ENCODE peak calls at places on chromosomes 12 and 14, in ten cellular contexts. L is tibial nerve, E is K562, Y is lower leg skin, W is ovary, H is transverse colon, F is body of pancreas, C is NB4, M is uterus, O is right lobe of liver. Z is an unnamed sample.

GRCh38 chr14:93832665-93833064 is 44.4 kb upstream of the PRIMA1 start:
- DNase-seq in M (no peak), W (no peak), F (peak), C (no peak), Y (no peak), O (peak), H (no peak), E (no peak), L (no peak), Z (peak)

GRCh38 chr12:88328056-88328455 is 185.9 kb downstream of the TMTC3 start:
- DNase-seq in E (no peak), W (no peak), H (no peak), C (peak), O (no peak), Y (no peak), F (no peak), M (no peak), L (no peak), Z (no peak)

GRCh38 chr12:119206348-119207075 is 27.8 kb downstream of the HSPB8 start:
- DNase-seq in W (no peak), Y (no peak), L (no peak), M (no peak), H (no peak), E (no peak), C (no peak), O (no peak), F (no peak), Z (peak)

GRCh38 chr14:93977171-93977570 is 801 bp upstream of the ASB2 start:
- DNase-seq in Y (no peak), M (no peak), E (no peak), H (no peak), W (no peak), F (no peak), L (no peak), O (no peak), C (no peak), Z (no peak)

GRCh38 chr14:68676511-68676943 is 116.3 kb downstream of the ZFP36L1 start:
- DNase-seq in H (no peak), O (no peak), L (no peak), F (no peak), C (no peak), M (no peak), E (no peak), W (no peak), Y (no peak), Z (peak)

GRCh38 chr12:122227341-122227740 is 1.5 kb upstream of the DIABLO start:
- DNase-seq in O (no peak), Y (no peak), L (no peak), C (no peak), M (no peak), E (no peak), H (no peak), W (peak), F (no peak), Z (no peak)

GRCh38 chr14:71169028-71169427 is 261.8 kb downstream of the PCNX1 start:
- DNase-seq in L (no peak), W (no peak), O (no peak), C (peak), H (no peak), F (no peak), E (peak), Y (no peak), M (no peak), Z (no peak)

GRCh38 chr12:109877504-109878246 is 2.7 kb downstream of the GLTP start:
- DNase-seq in W (no peak), F (no peak), H (no peak), O (no peak), E (no peak), Y (no peak), L (no peak), M (no peak), C (no peak), Z (no peak)

GRCh38 chr12:75634244-75635222 is 123.1 kb upstream of the KRR1 start:
- DNase-seq in H (no peak), E (no peak), L (no peak), M (no peak), C (peak), F (no peak), O (no peak), W (no peak), Y (no peak), Z (no peak)

GRCh38 chr12:7100239-7100638 is 8.0 kb upstream of the C1R start:
- DNase-seq in Y (no peak), L (no peak), F (no peak), H (no peak), C (no peak), E (no peak), O (peak), M (no peak), W (no peak), Z (peak)

GRCh38 chr14:99664636-99665273 is 19.3 kb upstream of the CYP46A1 start:
- DNase-seq in E (no peak), H (no peak), L (no peak), M (no peak), W (no peak), Y (no peak), C (no peak), F (no peak), O (no peak), Z (no peak)

GRCh38 chr12:131231194-131231980 is 277.7 kb downstream of the ADGRD1 start:
- DNase-seq in E (peak), L (no peak), M (no peak), Y (no peak), O (no peak), F (no peak), H (no peak), W (no peak), C (no peak), Z (no peak)

GRCh38 chr12:16384732-16385131 is 37.3 kb downstream of the MGST1 start:
- DNase-seq in M (no peak), H (no peak), O (no peak), W (no peak), E (no peak), F (no peak), L (no peak), C (no peak), Y (no peak), Z (no peak)

GRCh38 chr14:57816568-57817284 is 49.2 kb downstream of the SLC35F4 start:
- DNase-seq in W (no peak), L (no peak), Y (no peak), O (no peak), M (no peak), C (no peak), H (no peak), F (no peak), E (no peak), Z (no peak)

GRCh38 chr12:86122846-86123468 is 133.2 kb downstream of the MGAT4C start:
- DNase-seq in Y (no peak), E (no peak), W (no peak), O (no peak), L (no peak), F (no peak), M (no peak), H (no peak), C (no peak), Z (no peak)

GRCh38 chr14:87014854-87015253 is 978.1 kb downstream of the GALC start:
- DNase-seq in F (no peak), H (no peak), W (no peak), E (no peak), L (no peak), M (no peak), C (peak), O (no peak), Y (no peak), Z (no peak)

GRCh38 chr14:85572845-85573244 is 42.9 kb downstream of the FLRT2 start:
- DNase-seq in F (no peak), C (no peak), O (no peak), E (no peak), H (no peak), Y (no peak), M (no peak), W (no peak), L (no peak), Z (no peak)

GRCh38 chr12:6697584-6698351 is 2.8 kb downstream of the PIANP start:
- DNase-seq in M (no peak), W (no peak), E (peak), Y (no peak), C (peak), L (no peak), F (peak), O (no peak), H (peak), Z (peak)

GRCh38 chr12:52156757-52157565 is 34.9 kb downstream of the KRT80 start:
- DNase-seq in C (peak), Y (peak), M (peak), W (peak), L (peak), F (peak), E (peak), O (peak), H (peak), Z (peak)

GRCh38 chr14:91509083-91509877 is 830 bp downstream of the PPP4R3A start:
- DNase-seq in Y (peak), F (peak), W (peak), H (peak), L (no peak), C (peak), E (peak), O (peak), M (no peak), Z (peak)
- H3K4me3 ChIP-seq in Y (peak), F (peak), W (peak), H (peak), L (peak), C (peak), E (peak), O (peak), M (peak), Z (peak)

DNA sequence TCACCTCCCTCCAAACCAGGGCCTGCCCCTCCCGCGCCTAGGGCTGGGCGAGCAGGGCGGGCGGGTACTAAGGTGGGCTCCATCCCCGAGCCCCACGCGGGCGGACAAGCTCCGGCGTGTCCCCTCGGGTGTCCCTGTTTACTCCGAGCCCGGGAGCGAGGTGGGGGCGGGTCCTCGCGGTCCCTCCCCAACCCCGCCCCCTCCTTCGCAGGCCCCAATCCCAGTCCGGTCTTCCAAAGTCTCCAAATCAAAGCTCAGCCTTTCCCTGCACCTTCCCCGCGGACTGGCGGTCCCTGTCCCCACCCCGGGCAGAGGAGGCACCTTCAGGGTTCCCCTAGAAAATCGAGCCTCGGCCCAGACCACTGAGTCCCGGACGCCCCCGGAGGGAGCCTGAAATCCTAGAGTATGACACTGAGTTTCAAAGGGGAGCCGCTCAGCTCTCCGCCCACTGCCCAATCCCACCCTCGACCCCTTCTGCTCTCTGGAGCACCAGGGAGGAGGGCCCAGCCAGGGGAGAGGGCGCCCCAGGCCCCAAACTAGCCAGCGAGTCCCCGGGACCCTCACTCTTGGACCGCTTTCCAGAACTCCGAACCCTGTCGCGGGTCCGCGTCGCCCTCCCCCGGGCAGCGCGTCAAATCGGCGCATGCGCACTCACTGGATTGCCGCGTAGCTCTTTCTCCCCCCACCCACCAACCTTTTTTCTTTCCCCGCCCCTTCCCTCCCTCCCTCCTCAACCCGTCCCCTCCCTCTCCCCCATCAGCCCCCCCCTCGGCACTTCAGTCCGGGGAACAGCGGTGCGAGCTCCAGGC is at the start of gene LRP1:
- DNase-seq in C (no peak), Y (peak), O (peak), H (peak), W (peak), F (peak), E (peak), L (peak), M (peak), Z (peak)
- TF ChIP-seq POLR2A in C (no peak), Y (no peak), O (peak), H (peak), W (peak), F (peak), E (no peak), L (peak), M (peak), Z (peak)

DNA sequence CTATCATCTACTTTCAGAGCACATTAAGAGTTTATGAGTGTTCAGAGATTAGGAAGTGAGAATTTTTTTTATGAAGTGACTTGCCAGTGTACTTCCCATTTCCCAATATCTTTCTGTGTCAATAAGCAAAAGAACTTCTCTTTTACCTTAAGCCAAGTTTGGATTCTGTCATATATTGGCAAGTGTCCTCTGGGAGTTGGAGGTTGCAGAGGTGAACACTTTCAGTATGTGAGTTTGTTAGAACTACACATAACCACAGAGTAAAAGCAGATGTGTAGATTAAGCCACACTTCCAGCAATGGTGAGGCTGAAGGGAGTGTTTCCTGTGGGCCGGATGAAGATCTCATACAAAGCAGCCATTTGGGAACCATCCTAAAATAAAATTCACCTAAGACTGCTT is 16.6 kb upstream of the KLRF1 start:
- DNase-seq in E (no peak), F (no peak), M (no peak), H (no peak), O (no peak), Y (no peak), C (peak), W (no peak), L (no peak), Z (no peak)
- H3K4me3 ChIP-seq in E (no peak), F (no peak), M (no peak), H (no peak), O (no peak), Y (no peak), C (no peak), W (no peak), L (no peak), Z (no peak)

DNA sequence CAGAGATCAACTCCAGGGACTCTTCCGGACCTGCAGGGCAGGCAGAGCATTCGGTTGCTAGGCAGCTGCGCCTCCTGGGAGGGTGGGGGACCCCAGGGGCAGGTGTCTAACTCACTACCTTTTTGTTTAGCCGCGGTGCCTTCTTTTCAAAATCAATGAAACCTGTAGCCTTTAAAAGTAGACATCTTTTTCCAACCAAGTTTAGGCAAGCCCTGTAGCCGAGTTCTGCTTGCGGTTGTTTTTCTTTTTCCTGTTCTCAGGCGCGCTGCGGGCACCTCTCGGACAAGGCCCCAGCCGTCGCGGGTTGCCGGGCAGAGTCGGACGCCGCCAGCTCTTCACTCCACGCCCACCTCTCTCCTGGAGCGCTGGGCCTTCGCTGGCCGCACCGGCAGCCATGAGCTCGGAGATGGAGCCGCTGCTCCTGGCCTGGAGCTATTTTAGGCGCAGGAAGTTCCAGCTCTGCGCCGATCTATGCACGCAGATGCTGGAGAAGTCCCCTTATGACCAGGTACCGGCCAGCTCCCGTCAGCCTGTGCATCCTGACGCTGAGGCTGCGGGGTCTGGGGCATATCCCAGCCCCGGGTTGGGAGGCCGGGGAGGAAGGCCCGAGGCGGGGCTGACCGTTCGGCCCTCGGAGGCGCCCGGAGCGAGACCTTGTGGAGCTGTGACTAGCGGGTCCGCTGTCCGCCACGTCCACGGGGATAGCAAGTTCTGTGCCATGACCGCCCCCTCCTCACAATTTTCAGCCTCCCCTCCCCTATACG is at the start of gene TTC8:
- DNase-seq in M (peak), H (peak), W (peak), F (peak), Y (peak), C (peak), O (peak), L (peak), E (peak), Z (peak)
- TF ChIP-seq POLR2A in M (no peak), H (peak), W (peak), F (peak), Y (no peak), C (peak), O (peak), L (no peak), E (peak), Z (peak)

GRCh38 chr14:91400696-91401095 is 16.9 kb downstream of the CCDC88C start:
- DNase-seq in Y (no peak), E (no peak), L (no peak), C (no peak), W (no peak), H (no peak), F (no peak), O (no peak), M (no peak), Z (no peak)
- H3K4me3 ChIP-seq in Y (no peak), E (no peak), L (no peak), C (no peak), W (no peak), H (no peak), F (no peak), O (no peak), M (no peak), Z (no peak)

GRCh38 chr14:51847489-51847796 is 13.0 kb upstream of the GNG2 start:
- DNase-seq in L (no peak), O (no peak), Y (no peak), M (no peak), E (no peak), F (no peak), C (no peak), W (no peak), H (no peak), Z (no peak)
- TF ChIP-seq POLR2A in L (no peak), O (no peak), Y (no peak), M (no peak), E (no peak), F (no peak), C (no peak), W (no peak), H (no peak), Z (no peak)

GRCh38 chr12:31362759-31363415 is 36.9 kb upstream of the SINHCAF start:
- DNase-seq in C (peak), E (peak), Y (no peak), F (no peak), O (no peak), L (peak), H (peak), M (no peak), W (no peak), Z (no peak)
- H3K4me3 ChIP-seq in C (peak), E (no peak), Y (no peak), F (no peak), O (no peak), L (no peak), H (no peak), M (no peak), W (no peak), Z (no peak)

GRCh38 chr12:59595097-59595496 is 732 bp upstream of the SLC16A7 start:
- DNase-seq in F (no peak), Y (no peak), O (no peak), W (no peak), M (no peak), E (no peak), H (no peak), C (peak), L (no peak), Z (no peak)
- TF ChIP-seq POLR2A in F (no peak), Y (no peak), O (no peak), W (no peak), M (no peak), E (no peak), H (no peak), C (no peak), L (no peak), Z (no peak)

Z was measured in sigmoid colon.